ENCODE peak calls at places on chromosomes 2 and 18, in five cellular contexts. X, H, J, O and C are unnamed samples.
A peak's percentile ranks its signal among the peaks of the same experiment; 100 is the strongest.

GRCh38 chr2:138275881-138276280 is 225.7 kb upstream of the SPOPL start:
- DNase-seq in J (no peak), X (no peak), O (no peak), H (no peak), C (peak; percentile 6)

GRCh38 chr2:100875516-100876230 is 55.7 kb downstream of the NPAS2 start:
- DNase-seq in X (no peak), H (no peak), J (no peak), O (no peak), C (no peak)

GRCh38 chr2:128319773-128320608 is 1.3 kb upstream of the HS6ST1 start:
- DNase-seq in X (no peak), J (no peak), O (no peak), H (peak; percentile 15), C (no peak)

GRCh38 chr2:31192396-31193065 is 24.8 kb downstream of the CAPN14 start:
- DNase-seq in J (no peak), X (no peak), H (no peak), O (no peak), C (no peak)

GRCh38 chr18:48896875-48897511 is 53.8 kb downstream of the SMAD7 start:
- DNase-seq in H (peak; percentile 32), J (no peak), X (peak; percentile 40), O (no peak), C (no peak)

GRCh38 chr2:112682101-112682500 is 36.4 kb downstream of the SLC20A1 start:
- DNase-seq in O (no peak), H (no peak), J (no peak), X (no peak), C (no peak)

GRCh38 chr2:204692790-204693189 is 147.5 kb downstream of the PARD3B start:
- DNase-seq in O (no peak), X (no peak), J (no peak), H (no peak), C (no peak)

GRCh38 chr2:229733606-229734205 is 19.4 kb upstream of the DNER start:
- DNase-seq in O (no peak), X (no peak), H (no peak), J (no peak), C (no peak)

GRCh38 chr18:13369756-13370510 is 151.4 kb downstream of the LDLRAD4 start:
- DNase-seq in O (no peak), X (peak; percentile 33), H (no peak), J (peak; percentile 34), C (no peak)

GRCh38 chr2:42223822-42224268 is 54.7 kb downstream of the EML4 start:
- DNase-seq in H (no peak), X (no peak), O (no peak), J (no peak), C (no peak)

GRCh38 chr2:203858176-203858575 is 9.4 kb upstream of the CTLA4 start:
- DNase-seq in X (peak; percentile 50), O (no peak), J (no peak), H (no peak), C (no peak)

GRCh38 chr2:219273887-219274391 is 5.2 kb upstream of the DNAJB2 start:
- DNase-seq in X (no peak), H (no peak), O (no peak), J (no peak), C (no peak)

GRCh38 chr2:240127911-240128607 is 8.0 kb downstream of the COPS9 start:
- DNase-seq in H (no peak), O (no peak), J (no peak), X (no peak), C (no peak)

GRCh38 chr2:31267437-31268120 is 33.6 kb downstream of the EHD3 start:
- DNase-seq in H (peak; percentile 24), J (no peak), O (no peak), X (no peak), C (no peak)

GRCh38 chr2:96198937-96199336 is 9.7 kb downstream of the STARD7 start:
- DNase-seq in X (no peak), J (no peak), O (no peak), H (no peak), C (no peak)